ENCODE peak calls at places on chromosomes 5 and 9, in ten cellular contexts. N is stomach, R is epithelial cell of esophagus, S is GM10248, P is natural killer cell, U is endothelial cell, I is GM20000, X is DND-41, F is gastrocnemius medialis, C is mesothelial cell of epicardium. A is an unnamed sample.
A peak's percentile ranks its signal among the peaks of the same experiment; 100 is the strongest.

GRCh38 chr5:140251527-140251973 is 51.4 kb downstream of the PFDN1 start:
- DNase-seq in N (no peak), R (peak; percentile 82), S (no peak), P (no peak), U (no peak), I (no peak), X (peak; percentile 53), F (no peak), C (no peak), A (no peak)

GRCh38 chr9:134738869-134739659 is 97.5 kb downstream of the COL5A1 start:
- DNase-seq in N (peak; percentile 67), R (peak; percentile 2), S (peak; percentile 56), P (peak; percentile 34), U (peak; percentile 89), I (peak; percentile 58), X (peak; percentile 39), F (peak; percentile 48), C (peak; percentile 55), A (peak; percentile 94)

GRCh38 chr9:74041588-74041987 is 455.5 kb upstream of the RORB start:
- DNase-seq in N (no peak), R (no peak), S (no peak), P (no peak), U (no peak), I (no peak), X (no peak), F (no peak), C (no peak), A (no peak)

GRCh38 chr5:157186309-157187045 is 5.8 kb downstream of the ITK start:
- DNase-seq in N (no peak), R (no peak), S (no peak), P (no peak), U (no peak), I (no peak), X (no peak), F (no peak), C (no peak), A (no peak)

GRCh38 chr5:149024978-149025377 is 37.9 kb downstream of the SH3TC2 start:
- DNase-seq in N (no peak), R (no peak), S (no peak), P (no peak), U (no peak), I (no peak), X (no peak), F (no peak), C (no peak), A (no peak)

GRCh38 chr5:151214614-151215545 is 9.0 kb downstream of the CCDC69 start:
- DNase-seq in N (no peak), R (peak; percentile 82), S (peak; percentile 72), P (peak; percentile 37), U (no peak), I (peak; percentile 78), X (peak; percentile 95), F (peak; percentile 74), C (no peak), A (no peak)

GRCh38 chr9:136837146-136837855 is 5.0 kb upstream of the AJM1 start:
- DNase-seq in N (no peak), R (no peak), S (no peak), P (no peak), U (no peak), I (no peak), X (no peak), F (no peak), C (no peak), A (no peak)

GRCh38 chr5:80072103-80073073 is 37.2 kb downstream of the THBS4 start:
- DNase-seq in N (no peak), R (no peak), S (no peak), P (no peak), U (no peak), I (no peak), X (no peak), F (no peak), C (no peak), A (no peak)

GRCh38 chr9:34437006-34437925 is 21.1 kb downstream of the FAM219A start:
- DNase-seq in N (peak; percentile 70), R (peak; percentile 87), S (peak; percentile 70), P (peak; percentile 27), U (peak; percentile 56), I (peak; percentile 80), X (peak; percentile 61), F (peak; percentile 51), C (no peak), A (peak; percentile 58)

GRCh38 chr9:35741740-35742139 is 7.3 kb downstream of the GBA2 start:
- DNase-seq in N (no peak), R (no peak), S (no peak), P (no peak), U (no peak), I (no peak), X (peak; percentile 47), F (no peak), C (no peak), A (no peak)

GRCh38 chr5:102561894-102562760 is 63.3 kb upstream of the SLCO6A1 start:
- DNase-seq in N (no peak), R (peak; percentile 35), S (no peak), P (no peak), U (peak; percentile 47), I (peak; percentile 23), X (peak; percentile 21), F (no peak), C (no peak), A (no peak)

GRCh38 chr9:20224756-20225155 is 397.5 kb downstream of the MLLT3 start:
- DNase-seq in N (no peak), R (peak; percentile 26), S (no peak), P (no peak), U (no peak), I (no peak), X (peak; percentile 51), F (no peak), C (no peak), A (no peak)

GRCh38 chr9:88106492-88106891 is 31.8 kb downstream of the SPATA31C2 start:
- DNase-seq in N (peak; percentile 27), R (peak; percentile 50), S (no peak), P (no peak), U (peak; percentile 17), I (no peak), X (peak; percentile 13), F (no peak), C (no peak), A (no peak)
- TF ChIP-seq CTCF in N (peak; percentile 62), R (peak; percentile 59), S (no peak), P (no peak), U (no peak), I (no peak), X (peak; percentile 54), F (no peak), C (no peak), A (peak; percentile 43)

GRCh38 chr9:94182532-94182931 is 76.6 kb upstream of the ZNF169 start:
- DNase-seq in N (no peak), R (no peak), S (no peak), P (no peak), U (no peak), I (no peak), X (no peak), F (no peak), C (no peak), A (no peak)
- TF ChIP-seq CTCF in N (no peak), R (no peak), S (no peak), P (no peak), U (no peak), I (no peak), X (no peak), F (no peak), C (no peak), A (no peak)

GRCh38 chr5:181173027-181173419 is 25.6 kb downstream of the OR2V2 start:
- DNase-seq in N (no peak), R (peak; percentile 72), S (peak; percentile 40), P (no peak), U (no peak), I (no peak), X (no peak), F (no peak), C (no peak), A (no peak)
- TF ChIP-seq CTCF in N (no peak), R (peak; percentile 68), S (no peak), P (no peak), U (no peak), I (peak; percentile 59), X (peak; percentile 21), F (no peak), C (no peak), A (no peak)

DNA sequence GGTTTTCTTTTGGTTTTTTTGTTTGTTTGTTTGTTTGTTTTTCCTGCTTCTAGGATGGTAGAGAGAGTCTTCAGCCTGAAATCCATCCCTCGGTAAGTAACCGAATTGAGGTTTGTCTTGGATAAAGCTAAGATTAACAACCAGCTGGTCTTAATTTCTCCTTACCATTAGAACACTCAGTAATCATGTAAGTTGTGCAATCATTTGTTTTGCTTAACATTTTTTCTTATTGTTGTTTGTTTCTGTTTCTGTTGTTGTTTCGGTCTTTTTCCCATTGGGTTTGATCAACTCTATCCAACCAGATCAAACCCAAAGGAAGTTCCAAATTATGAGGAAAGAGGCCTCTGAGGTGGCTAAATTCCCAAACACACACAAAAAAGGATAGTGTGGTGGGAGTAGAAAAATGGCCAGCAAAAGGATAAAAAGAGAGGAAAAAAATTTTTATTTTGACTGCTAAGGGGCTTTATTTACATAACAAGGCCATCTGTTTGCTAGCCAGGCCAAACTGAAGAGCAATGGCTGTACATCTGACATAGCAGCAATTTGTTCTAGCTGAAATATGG is 49.6 kb upstream of the ANKRD31 start:
- DNase-seq in N (no peak), R (no peak), S (no peak), P (no peak), U (no peak), I (no peak), X (no peak), F (no peak), C (no peak), A (no peak)
- TF ChIP-seq CTCF in N (no peak), R (no peak), S (no peak), P (no peak), U (no peak), I (no peak), X (no peak), F (no peak), C (no peak), A (no peak)

DNA sequence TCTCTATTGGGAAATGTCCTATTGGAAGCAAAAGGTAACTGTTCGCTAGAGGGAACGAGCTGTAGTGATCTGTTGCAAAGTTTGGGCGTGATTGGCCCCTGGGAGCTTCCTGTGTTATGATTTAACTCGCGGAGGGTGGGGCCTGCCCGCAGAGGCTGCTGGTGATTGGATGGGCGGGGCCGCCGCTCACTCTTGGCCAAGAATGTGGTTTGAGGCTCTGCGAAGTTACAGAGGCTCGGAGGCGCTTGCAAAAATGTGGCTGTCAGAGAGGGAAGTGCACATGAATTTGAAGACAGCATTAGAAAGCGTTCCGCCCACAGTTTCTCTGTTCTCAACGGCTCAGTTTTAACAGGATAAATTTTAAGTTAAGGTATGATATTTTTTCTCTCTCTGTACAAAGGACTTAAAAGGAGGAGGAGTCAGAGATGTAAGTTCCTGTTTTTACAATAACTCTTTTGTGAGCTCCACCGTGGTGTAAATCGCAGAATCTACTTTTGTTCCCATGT is 46.9 kb downstream of the CNTRL start:
- DNase-seq in N (peak; percentile 98), R (peak; percentile 98), S (peak; percentile 86), P (peak; percentile 94), U (peak; percentile 93), I (peak; percentile 82), X (peak; percentile 97), F (peak; percentile 98), C (peak; percentile 84), A (no peak)
- TF ChIP-seq CTCF in N (peak; percentile 41), R (peak; percentile 42), S (no peak), P (no peak), U (no peak), I (no peak), X (peak; percentile 48), F (no peak), C (no peak), A (no peak)